ENCODE peak calls at places on chromosomes 3 and 15, in six cellular contexts. I, J, Z, L, V and D are unnamed samples.

GRCh38 chr3:10553586-10554235 is 48.3 kb upstream of the ATP2B2 start:
- DNase-seq in V (peak; percentile 87), J (no peak), L (peak; percentile 11), I (no peak), Z (peak; percentile 38), D (no peak)

GRCh38 chr15:25783607-25784131 is 79.5 kb downstream of the ATP10A start:
- DNase-seq in I (no peak), V (peak; percentile 88), J (no peak), L (no peak), Z (peak; percentile 54), D (no peak)

GRCh38 chr15:66786708-66787471 is 84.9 kb downstream of the SMAD6 start:
- DNase-seq in L (no peak), I (no peak), J (no peak), V (no peak), Z (no peak), D (no peak)

GRCh38 chr15:71314956-71315537 is 199.8 kb downstream of the THSD4 start:
- DNase-seq in J (no peak), Z (no peak), L (no peak), I (no peak), V (no peak), D (no peak)

GRCh38 chr3:19149388-19149787 is 1.1 kb downstream of the KCNH8 start:
- DNase-seq in V (peak; percentile 91), I (no peak), L (peak; percentile 25), Z (no peak), J (no peak), D (no peak)

GRCh38 chr3:6351752-6352151 is 509.2 kb upstream of the GRM7 start:
- DNase-seq in L (no peak), J (no peak), I (no peak), V (no peak), Z (no peak), D (no peak)

GRCh38 chr3:104584702-104585101 is 782.0 kb upstream of the ALCAM start:
- DNase-seq in J (no peak), V (no peak), I (no peak), L (no peak), Z (no peak), D (no peak)

GRCh38 chr15:52143862-52144261 is 31.3 kb upstream of the BCL2L10 start:
- DNase-seq in Z (no peak), V (peak; percentile 22), I (no peak), L (peak; percentile 89), J (no peak), D (no peak)

GRCh38 chr3:133301731-133302130 is 98.1 kb upstream of the BFSP2 start:
- DNase-seq in J (no peak), Z (no peak), L (peak; percentile 65), V (no peak), I (no peak), D (no peak)

GRCh38 chr3:128929364-128929763 is 49.9 kb downstream of the ACAD9 start:
- DNase-seq in J (no peak), I (no peak), V (no peak), Z (no peak), L (no peak), D (no peak)

GRCh38 chr3:35065891-35066290 is 573.4 kb upstream of the ARPP21 start:
- DNase-seq in I (no peak), V (no peak), J (no peak), Z (no peak), L (no peak), D (no peak)

GRCh38 chr3:135736740-135737139 is 228.8 kb upstream of the PPP2R3A start:
- DNase-seq in L (peak; percentile 1), J (no peak), Z (no peak), I (no peak), V (peak; percentile 97), D (no peak)

GRCh38 chr3:133547432-133548041 is 25.9 kb upstream of the CDV3 start:
- DNase-seq in J (no peak), L (no peak), V (peak; percentile 56), Z (peak; percentile 68), I (peak; percentile 73), D (peak; percentile 65)

GRCh38 chr3:10226293-10226692 is 22.0 kb upstream of the TATDN2 start:
- DNase-seq in I (no peak), L (no peak), J (no peak), V (peak; percentile 97), Z (no peak), D (no peak)

GRCh38 chr3:47824541-47825473 is 21.9 kb downstream of the DHX30 start:
- DNase-seq in I (peak; percentile 78), V (peak; percentile 93), J (no peak), L (peak; percentile 68), Z (peak; percentile 85), D (peak; percentile 84)

GRCh38 chr3:113623324-113623723 is 73.1 kb downstream of the USF3 start:
- DNase-seq in V (peak; percentile 81), Z (no peak), L (no peak), I (no peak), J (no peak), D (no peak)

GRCh38 chr3:24305795-24306467 is 188.7 kb downstream of the THRB start:
- DNase-seq in V (peak; percentile 71), Z (no peak), I (no peak), J (no peak), L (no peak), D (no peak)

GRCh38 chr3:190338717-190339116 is 16.5 kb upstream of the CLDN1 start:
- DNase-seq in V (no peak), J (no peak), L (no peak), I (no peak), Z (no peak), D (no peak)

GRCh38 chr3:88031543-88032148 is 27.2 kb downstream of the CGGBP1 start:
- DNase-seq in J (no peak), I (no peak), Z (no peak), V (peak; percentile 2), L (peak; percentile 8), D (no peak)

GRCh38 chr3:24628523-24629258 is 134.0 kb upstream of the THRB start:
- DNase-seq in V (no peak), J (peak; percentile 6), L (no peak), Z (no peak), I (no peak), D (no peak)

GRCh38 chr3:101311676-101312075 is 8.7 kb downstream of the IMPG2 start:
- DNase-seq in Z (no peak), V (no peak), L (no peak), J (no peak), I (no peak), D (no peak)

GRCh38 chr3:158808697-158809096 is 6.8 kb downstream of the MFSD1 start:
- DNase-seq in L (peak; percentile 78), Z (no peak), I (no peak), V (no peak), J (no peak), D (no peak)

GRCh38 chr15:85045615-85046014 is 64.0 kb downstream of the PDE8A start:
- DNase-seq in L (no peak), I (no peak), J (no peak), V (no peak), Z (no peak), D (no peak)

GRCh38 chr15:65245096-65245849 is 34.0 kb upstream of the CILP start:
- DNase-seq in V (no peak), Z (peak; percentile 93), L (peak; percentile 47), J (no peak), I (peak; percentile 46), D (no peak)

GRCh38 chr3:148513066-148513671 is 184.5 kb upstream of the AGTR1 start:
- DNase-seq in V (no peak), Z (no peak), I (no peak), J (no peak), L (no peak), D (no peak)

GRCh38 chr3:19046440-19046839 is 101.9 kb upstream of the KCNH8 start:
- DNase-seq in Z (no peak), J (no peak), V (peak; percentile 3), L (no peak), I (no peak), D (no peak)

GRCh38 chr3:197516517-197516889 is 39.3 kb downstream of the BDH1 start:
- DNase-seq in V (no peak), Z (no peak), J (no peak), I (no peak), L (peak; percentile 93), D (peak; percentile 29)

GRCh38 chr3:33900809-33901505 is 102.5 kb downstream of the PDCD6IP start:
- DNase-seq in Z (no peak), I (no peak), J (no peak), L (no peak), V (no peak), D (no peak)

GRCh38 chr3:151011427-151011826 is 38.9 kb upstream of the CLRN1 start:
- DNase-seq in J (no peak), V (no peak), L (no peak), Z (no peak), I (no peak), D (no peak)

GRCh38 chr3:111472556-111472955 is 69.4 kb upstream of the CD96 start:
- DNase-seq in L (no peak), I (no peak), J (no peak), Z (no peak), V (peak; percentile 38), D (no peak)

GRCh38 chr15:75348563-75349350 is 1.9 kb downstream of the NEIL1 start:
- DNase-seq in Z (no peak), V (peak; percentile 63), J (no peak), I (no peak), L (no peak), D (peak; percentile 50)

GRCh38 chr3:187970106-187970505 is 183.9 kb upstream of the LPP start:
- DNase-seq in L (no peak), V (no peak), Z (no peak), J (no peak), I (no peak), D (no peak)

GRCh38 chr3:187967982-187968381 is 186.0 kb upstream of the LPP start:
- DNase-seq in J (no peak), V (no peak), I (no peak), Z (no peak), L (no peak), D (no peak)

GRCh38 chr3:187969581-187969950 is 184.4 kb upstream of the LPP start:
- DNase-seq in J (no peak), I (no peak), Z (no peak), V (no peak), L (no peak), D (no peak)

GRCh38 chr3:187967097-187967496 is 186.9 kb upstream of the LPP start:
- DNase-seq in I (no peak), J (no peak), L (no peak), Z (no peak), V (no peak), D (no peak)

GRCh38 chr3:187968883-187969580 is 184.9 kb upstream of the LPP start:
- DNase-seq in I (no peak), J (no peak), Z (no peak), V (no peak), L (peak; percentile 54), D (no peak)
- H3K27ac ChIP-seq in I (peak overlapping the region; percentile 55), J (no peak overlapping the region), Z (no peak overlapping the region), V (no peak overlapping the region), L (no peak overlapping the region), D (no peak overlapping the region)

GRCh38 chr3:94862703-94863102 is 799.8 kb downstream of the NSUN3 start:
- DNase-seq in J (no peak), I (no peak), L (peak; percentile 26), V (peak; percentile 63), Z (no peak), D (no peak)
- TF ChIP-seq CTCF in J (no peak), I (no peak), L (peak; percentile 83), V (peak; percentile 74), Z (peak; percentile 14), D (peak; percentile 47)

GRCh38 chr3:106829206-106829605 is 548.0 kb upstream of the CCDC54 start:
- DNase-seq in L (no peak), J (no peak), Z (no peak), I (no peak), V (peak; percentile 59), D (no peak)
- H3K27ac ChIP-seq in L (no peak overlapping the region), J (no peak overlapping the region), Z (no peak overlapping the region), I (no peak overlapping the region), V (peak overlapping the region; percentile 97), D (no peak overlapping the region)

GRCh38 chr3:52388933-52389332 is 56.0 kb downstream of the SEMA3G start:
- DNase-seq in L (no peak), J (no peak), I (no peak), Z (no peak), V (peak; percentile 31), D (no peak)
- TF ChIP-seq CTCF in L (peak; percentile 24), J (no peak), I (no peak), Z (no peak), V (no peak), D (no peak)